ENCODE peak calls at places on chromosomes 2 and 18, in five cellular contexts. I, X, T, S and G are unnamed samples. For H3K9me3 and H3K4me1, the result is how much of the 10 kb centered on the place peaks cover.

GRCh38 chr2:151922845-151923666 is 94.8 kb upstream of the ARL5A start:
- DNase-seq in I (no peak), T (no peak), S (peak), X (no peak), G (peak)

GRCh38 chr18:65990944-65991708 is 240.3 kb downstream of the CDH7 start:
- DNase-seq in I (no peak), S (no peak), T (no peak), X (no peak), G (no peak)

GRCh38 chr2:219836647-219837177 is 209.3 kb downstream of the SLC4A3 start:
- DNase-seq in X (no peak), T (no peak), I (peak), S (no peak), G (peak)

GRCh38 chr2:108587621-108588020 is 53.4 kb downstream of the LIMS1 start:
- DNase-seq in T (no peak), X (peak), I (no peak), S (peak), G (no peak)

GRCh38 chr2:109052922-109053321 is 63.9 kb upstream of the EDAR start:
- DNase-seq in T (no peak), I (no peak), X (no peak), S (no peak), G (no peak)

GRCh38 chr2:20103514-20103913 is 52.1 kb upstream of the LAPTM4A start:
- DNase-seq in T (no peak), X (no peak), I (no peak), S (no peak), G (no peak)

GRCh38 chr18:3885209-3885792 is 435.3 kb downstream of the TGIF1 start:
- DNase-seq in S (no peak), T (no peak), X (no peak), I (no peak), G (no peak)

GRCh38 chr18:66971951-66972350 is 368.1 kb upstream of the CDH19 start:
- DNase-seq in X (no peak), I (no peak), T (no peak), S (no peak), G (peak)

GRCh38 chr2:17754773-17755425 is 961 bp downstream of the GEN1 start:
- DNase-seq in S (no peak), T (no peak), I (no peak), X (no peak), G (no peak)

GRCh38 chr2:65075605-65076344 is 19.6 kb downstream of the CEP68 start:
- DNase-seq in I (no peak), X (no peak), T (no peak), S (no peak), G (no peak)

GRCh38 chr2:86753606-86754005 is 33.5 kb downstream of the RMND5A start:
- DNase-seq in T (no peak), I (no peak), S (no peak), X (no peak), G (peak)

GRCh38 chr2:1518891-1519530 is 105.7 kb downstream of the TPO start:
- DNase-seq in I (no peak), S (no peak), X (no peak), T (no peak), G (no peak)

GRCh38 chr2:46870051-46870839 is 45.4 kb downstream of the MCFD2 start:
- DNase-seq in I (no peak), T (no peak), S (no peak), X (no peak), G (no peak)

GRCh38 chr2:74374509-74375205 is 5.5 kb downstream of the DCTN1 start:
- DNase-seq in T (peak), I (peak), S (peak), X (no peak), G (no peak)

GRCh38 chr2:72847916-72848315 is 22.1 kb upstream of the EXOC6B start:
- DNase-seq in X (no peak), S (no peak), T (no peak), I (no peak), G (no peak)

GRCh38 chr2:1147873-1148612 is 197.4 kb downstream of the SNTG2 start:
- DNase-seq in I (no peak), S (no peak), X (no peak), T (no peak), G (no peak)

GRCh38 chr2:177483531-177483930 is 91.0 kb downstream of the AGPS start:
- DNase-seq in X (no peak), T (no peak), S (no peak), I (no peak), G (no peak)

GRCh38 chr18:23845988-23846630 is 156.9 kb downstream of the LAMA3 start:
- DNase-seq in I (no peak), X (no peak), S (no peak), T (no peak), G (no peak)

GRCh38 chr2:218618102-218618860 is 10.6 kb downstream of the PLCD4 start:
- DNase-seq in X (no peak), S (no peak), T (no peak), I (peak), G (peak)

GRCh38 chr2:88880441-88880953 is 189.0 kb downstream of the RPIA start:
- DNase-seq in S (peak), I (peak), T (no peak), X (no peak), G (peak)

GRCh38 chr18:59096098-59096779 is 43.4 kb upstream of the SEC11C start:
- DNase-seq in S (no peak), T (no peak), X (no peak), I (no peak), G (no peak)

GRCh38 chr18:55001625-55002024 is 42.4 kb upstream of the CCDC68 start:
- DNase-seq in S (no peak), I (no peak), T (no peak), X (no peak), G (no peak)

GRCh38 chr18:11511434-11512095 is 97.8 kb upstream of the SLC35G4 start:
- DNase-seq in T (no peak), X (no peak), S (no peak), I (no peak), G (no peak)

GRCh38 chr2:33019796-33020195 is 73.0 kb downstream of the LTBP1 start:
- DNase-seq in T (no peak), I (no peak), S (no peak), X (no peak), G (no peak)

GRCh38 chr18:25979358-25979727 is 111.1 kb downstream of the SS18 start:
- DNase-seq in I (no peak), X (no peak), S (no peak), T (no peak), G (no peak)

GRCh38 chr18:59715966-59716369 is 18.7 kb upstream of the CCBE1 start:
- DNase-seq in X (peak), T (no peak), I (no peak), S (no peak), G (no peak)

GRCh38 chr18:63363951-63364350 is 3.1 kb downstream of the KDSR start:
- DNase-seq in T (no peak), S (no peak), I (no peak), X (no peak), G (no peak)

DNA sequence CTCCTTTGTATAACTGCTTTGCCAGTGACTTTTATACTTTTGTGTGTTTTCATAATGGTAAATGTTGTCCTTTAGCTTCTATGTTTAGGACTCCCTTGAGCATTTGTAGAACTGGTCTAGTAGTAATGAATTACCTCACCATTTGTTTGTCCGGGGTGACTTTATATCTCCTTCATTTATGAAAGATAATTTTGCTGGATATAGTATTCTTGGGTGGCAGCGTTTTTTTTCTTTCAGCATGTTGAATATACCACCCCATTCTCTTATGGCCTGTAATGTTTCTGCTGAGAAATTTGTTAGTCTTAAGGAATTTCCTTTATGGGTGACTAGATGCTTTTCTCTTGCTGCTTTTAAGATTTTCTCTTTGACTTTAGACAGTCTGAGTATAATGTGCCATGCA is 56.0 kb downstream of the GPC1 start:
- DNase-seq in I (no peak), T (no peak), X (no peak), S (no peak), G (no peak)
- H3K9me3 ChIP-seq in I (under half), T (under half), X (under half), S (under half), G (under half)

GRCh38 chr2:120577896-120578295 is 157.8 kb upstream of the GLI2 start:
- DNase-seq in T (no peak), I (no peak), X (no peak), S (no peak), G (no peak)

GRCh38 chr2:120576509-120577474 is 158.9 kb upstream of the GLI2 start:
- DNase-seq in X (no peak), T (no peak), I (peak), S (peak), G (no peak)

GRCh38 chr2:120572226-120572625 is 163.4 kb upstream of the GLI2 start:
- DNase-seq in S (no peak), X (no peak), T (no peak), I (no peak), G (no peak)

GRCh38 chr2:120575966-120576365 is 159.7 kb upstream of the GLI2 start:
- DNase-seq in X (no peak), I (no peak), T (no peak), S (no peak), G (no peak)

GRCh38 chr2:120574620-120575019 is 161.0 kb upstream of the GLI2 start:
- DNase-seq in X (no peak), T (no peak), S (no peak), I (no peak), G (no peak)
- H3K4me1 ChIP-seq in X (under half), T (under half), S (under half), I (under half), G (under half)

GRCh38 chr2:35783723-35784122 is 571.9 kb upstream of the CRIM1 start:
- DNase-seq in I (no peak), T (no peak), S (peak), X (no peak), G (no peak)
- H3K9me3 ChIP-seq in I (under half), T (under half), S (under half), X (under half), G (under half)

DNA sequence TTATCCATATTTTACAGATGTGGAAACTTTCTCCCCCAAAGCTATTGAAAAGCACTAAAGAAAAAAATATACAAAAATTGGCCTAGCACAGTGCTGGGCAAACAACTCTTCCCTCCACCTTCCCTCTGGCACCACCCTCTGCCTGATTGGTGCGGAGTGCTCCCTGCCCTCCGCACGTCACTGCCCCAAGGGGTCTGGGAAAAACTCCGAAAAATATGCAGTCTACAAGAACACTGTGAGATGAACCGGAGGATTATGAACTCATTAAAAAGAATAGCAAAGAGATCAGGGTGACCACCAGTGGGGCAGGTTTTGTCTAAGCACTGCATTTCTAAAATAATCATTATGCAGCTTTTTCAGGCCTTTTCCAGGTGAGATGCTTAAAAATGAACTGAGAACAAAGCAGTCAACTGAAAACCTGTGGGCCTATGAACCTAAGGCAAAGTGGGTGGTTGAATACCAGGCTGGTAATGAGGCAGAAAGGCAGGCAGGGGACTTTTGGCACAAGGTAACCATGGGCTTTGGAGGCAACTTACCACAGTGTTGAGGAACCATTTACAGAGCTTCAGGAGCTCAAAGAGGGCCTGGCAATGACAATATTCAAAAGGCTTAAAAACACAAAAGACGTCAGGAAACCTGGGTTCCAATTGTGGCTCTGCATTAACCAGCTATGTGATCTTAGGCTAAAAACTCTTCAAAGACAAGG is 57.5 kb downstream of the AAK1 start:
- DNase-seq in X (no peak), T (no peak), I (no peak), S (no peak), G (no peak)
- H3K4me1 ChIP-seq in X (under half), T (under half), I (under half), S (under half), G (under half)

GRCh38 chr18:78416853-78417252 is 562.8 kb upstream of the SALL3 start:
- DNase-seq in X (no peak), S (no peak), T (no peak), I (no peak), G (no peak)
- H3K9me3 ChIP-seq in X (under half), S (under half), T (under half), I (under half), G (under half)

GRCh38 chr18:62328775-62329525 is 3.8 kb downstream of the TNFRSF11A start:
- DNase-seq in X (no peak), S (no peak), I (no peak), T (peak), G (no peak)

GRCh38 chr18:62327977-62328376 is 2.9 kb downstream of the TNFRSF11A start:
- DNase-seq in I (no peak), X (no peak), S (no peak), T (peak), G (no peak)

GRCh38 chr18:62325806-62326645 is 916 bp downstream of the TNFRSF11A start:
- DNase-seq in T (peak), S (peak), I (no peak), X (no peak), G (no peak)

GRCh38 chr18:62324917-62325805 is at the start of gene TNFRSF11A:
- DNase-seq in I (no peak), S (peak), T (peak), X (no peak), G (no peak)

DNA sequence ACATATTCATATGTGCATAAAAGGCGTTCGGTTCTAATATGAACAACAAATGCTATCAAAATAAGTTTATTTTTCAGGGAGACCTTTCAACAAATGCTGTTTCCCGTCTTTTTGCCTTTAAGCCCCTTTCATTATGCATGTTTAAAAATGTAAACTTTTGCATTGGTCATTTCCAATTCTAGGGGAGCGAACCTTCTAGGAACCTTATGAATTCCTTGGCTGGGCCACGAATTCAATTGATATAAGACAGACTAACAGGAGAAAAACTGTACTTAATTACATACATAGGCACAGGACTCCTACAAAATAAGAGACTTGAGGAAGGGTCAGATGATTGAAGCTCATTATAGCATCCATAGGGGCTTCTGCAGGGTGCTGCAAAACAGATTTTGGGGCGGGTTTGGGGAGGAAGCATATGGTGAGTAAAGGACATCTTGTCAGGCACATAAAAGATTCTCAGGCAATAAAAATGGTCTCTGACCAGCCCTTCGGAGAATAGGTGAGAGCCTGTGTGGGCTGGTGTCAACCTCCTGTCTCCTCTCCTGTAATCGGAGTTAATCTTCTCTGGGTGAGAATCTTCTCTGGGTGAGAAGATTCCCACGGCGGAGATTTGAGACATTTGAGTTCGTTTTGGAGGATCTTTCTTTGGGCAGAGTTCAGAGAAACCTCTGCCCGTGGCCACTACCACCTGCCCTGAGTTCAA is 1.7 kb downstream of the TNFRSF11A start:
- DNase-seq in S (no peak), T (no peak), I (no peak), X (no peak), G (no peak)
- H3K4me1 ChIP-seq in S (under half), T (half or more), I (under half), X (under half), G (under half)